ENCODE peak calls at places on chromosomes 4 and X, in four cellular contexts. One of them, this sample, is unnamed. For H3K36me3 and H3K79me2, the result is how much of the 10 kb centered on the place peaks cover.

GRCh38 chr4:139642364-139642763 is 23.3 kb upstream of the MGST2 start:
- DNase-seq in MM.1S: no peak
- DNase-seq in hepatocyte: no peak
- DNase-seq in OCI-LY7: no peak
- DNase-seq in this sample: no peak

GRCh38 chr4:118322831-118323502 is 29.8 kb downstream of the PRSS12 start:
- DNase-seq in MM.1S: no peak
- DNase-seq in hepatocyte: no peak
- DNase-seq in OCI-LY7: no peak
- DNase-seq in this sample: peak

GRCh38 chr4:27638163-27638915 is 777.7 kb downstream of the STIM2 start:
- DNase-seq in MM.1S: no peak
- DNase-seq in hepatocyte: no peak
- DNase-seq in OCI-LY7: no peak
- DNase-seq in this sample: no peak

GRCh38 chrX:29315931-29316330 is 728.7 kb downstream of the IL1RAPL1 start:
- DNase-seq in MM.1S: no peak
- DNase-seq in hepatocyte: no peak
- DNase-seq in OCI-LY7: no peak
- DNase-seq in this sample: no peak

GRCh38 chrX:31232506-31232905 is 160.7 kb upstream of the FTHL17 start:
- DNase-seq in MM.1S: no peak
- DNase-seq in hepatocyte: no peak
- DNase-seq in OCI-LY7: peak
- DNase-seq in this sample: peak

GRCh38 chr4:15244354-15244753 is 183.5 kb upstream of the C1QTNF7 start:
- DNase-seq in MM.1S: no peak
- DNase-seq in hepatocyte: no peak
- DNase-seq in OCI-LY7: no peak
- DNase-seq in this sample: no peak

GRCh38 chrX:13128104-13128503 is 83.7 kb upstream of the FAM9C start:
- DNase-seq in MM.1S: no peak
- DNase-seq in hepatocyte: no peak
- DNase-seq in OCI-LY7: no peak
- DNase-seq in this sample: no peak

GRCh38 chr4:151604238-151604637 is 156.6 kb downstream of the GATB start:
- DNase-seq in MM.1S: peak
- DNase-seq in hepatocyte: no peak
- DNase-seq in OCI-LY7: peak
- DNase-seq in this sample: no peak

GRCh38 chr4:138175337-138175794 is 66.8 kb downstream of the SLC7A11 start:
- DNase-seq in MM.1S: no peak
- DNase-seq in hepatocyte: peak
- DNase-seq in OCI-LY7: no peak
- DNase-seq in this sample: no peak

GRCh38 chrX:109218761-109219160 is 263.1 kb downstream of the GUCY2F start:
- DNase-seq in MM.1S: no peak
- DNase-seq in hepatocyte: no peak
- DNase-seq in OCI-LY7: no peak
- DNase-seq in this sample: no peak

GRCh38 chr4:96649536-96649935 is 809.6 kb downstream of the PDHA2 start:
- DNase-seq in MM.1S: peak
- DNase-seq in hepatocyte: no peak
- DNase-seq in OCI-LY7: no peak
- DNase-seq in this sample: no peak

GRCh38 chrX:68841251-68842049 is 12.6 kb downstream of the EFNB1 start:
- DNase-seq in MM.1S: no peak
- DNase-seq in hepatocyte: no peak
- DNase-seq in OCI-LY7: no peak
- DNase-seq in this sample: no peak

GRCh38 chr4:133150643-133151300 is 1.7 kb downstream of the PCDH10 start:
- DNase-seq in MM.1S: no peak
- DNase-seq in hepatocyte: peak
- DNase-seq in OCI-LY7: no peak
- DNase-seq in this sample: peak

GRCh38 chr4:46123872-46124755 is at the start of gene GABRG1:
- DNase-seq in MM.1S: no peak
- DNase-seq in hepatocyte: peak
- DNase-seq in OCI-LY7: no peak
- DNase-seq in this sample: peak

GRCh38 chrX:49176421-49177326 is 5.0 kb downstream of the PLP2 start:
- DNase-seq in MM.1S: no peak
- DNase-seq in hepatocyte: no peak
- DNase-seq in OCI-LY7: no peak
- DNase-seq in this sample: no peak

GRCh38 chr4:2804449-2804972 is 11.6 kb downstream of the SH3BP2 start:
- DNase-seq in MM.1S: no peak
- DNase-seq in hepatocyte: no peak
- DNase-seq in OCI-LY7: no peak
- DNase-seq in this sample: no peak

GRCh38 chrX:51641421-51642021 is 22.8 kb upstream of the CENPVL3 start:
- DNase-seq in MM.1S: peak
- DNase-seq in hepatocyte: peak
- DNase-seq in OCI-LY7: peak
- DNase-seq in this sample: peak

GRCh38 chr4:156672492-156672891 is 299.1 kb downstream of the PDGFC start:
- DNase-seq in MM.1S: no peak
- DNase-seq in hepatocyte: no peak
- DNase-seq in OCI-LY7: no peak
- DNase-seq in this sample: no peak

GRCh38 chr4:169064281-169064680 is 54.2 kb upstream of the CBR4 start:
- DNase-seq in MM.1S: no peak
- DNase-seq in hepatocyte: no peak
- DNase-seq in OCI-LY7: no peak
- DNase-seq in this sample: no peak

GRCh38 chr4:28682872-28683271 is 1822.2 kb downstream of the STIM2 start:
- DNase-seq in MM.1S: no peak
- DNase-seq in hepatocyte: no peak
- DNase-seq in OCI-LY7: no peak
- DNase-seq in this sample: peak

GRCh38 chr4:9953089-9953488 is 68.2 kb downstream of the SLC2A9 start:
- DNase-seq in MM.1S: no peak
- DNase-seq in hepatocyte: no peak
- DNase-seq in OCI-LY7: no peak
- DNase-seq in this sample: no peak

GRCh38 chr4:159105063-159105414 is 2.2 kb downstream of the RAPGEF2 start:
- DNase-seq in MM.1S: no peak
- DNase-seq in hepatocyte: peak
- DNase-seq in OCI-LY7: no peak
- DNase-seq in this sample: peak

GRCh38 chr4:76540496-76540895 is 105.5 kb downstream of the SHROOM3 start:
- DNase-seq in MM.1S: no peak
- DNase-seq in hepatocyte: no peak
- DNase-seq in OCI-LY7: no peak
- DNase-seq in this sample: no peak

GRCh38 chr4:64539234-64539849 is 130.1 kb upstream of the TECRL start:
- DNase-seq in MM.1S: peak
- DNase-seq in hepatocyte: peak
- DNase-seq in OCI-LY7: peak
- DNase-seq in this sample: peak

GRCh38 chr4:126242679-126243390 is 928.1 kb downstream of the FAT4 start:
- DNase-seq in MM.1S: no peak
- DNase-seq in hepatocyte: no peak
- DNase-seq in OCI-LY7: no peak
- DNase-seq in this sample: peak

GRCh38 chr4:159252491-159252890 is 149.6 kb downstream of the RAPGEF2 start:
- DNase-seq in MM.1S: no peak
- DNase-seq in hepatocyte: no peak
- DNase-seq in OCI-LY7: no peak
- DNase-seq in this sample: no peak

GRCh38 chrX:24479924-24480722 is 15.0 kb downstream of the PDK3 start:
- DNase-seq in MM.1S: peak
- DNase-seq in hepatocyte: no peak
- DNase-seq in OCI-LY7: peak
- DNase-seq in this sample: no peak

GRCh38 chr4:3652586-3652985 is 113.6 kb upstream of the ADRA2C start:
- DNase-seq in MM.1S: no peak
- DNase-seq in hepatocyte: no peak
- DNase-seq in OCI-LY7: no peak
- DNase-seq in this sample: no peak

GRCh38 chr4:76681996-76682395 is 215.9 kb downstream of the SOWAHB start:
- DNase-seq in MM.1S: no peak
- DNase-seq in hepatocyte: no peak
- DNase-seq in OCI-LY7: no peak
- DNase-seq in this sample: no peak

GRCh38 chrX:140342410-140342809 is 162.5 kb downstream of the SOX3 start:
- DNase-seq in MM.1S: no peak
- DNase-seq in hepatocyte: no peak
- DNase-seq in OCI-LY7: no peak
- DNase-seq in this sample: no peak

GRCh38 chrX:78652971-78653822 is 5.9 kb downstream of the RTL3 start:
- DNase-seq in MM.1S: peak
- DNase-seq in hepatocyte: no peak
- DNase-seq in OCI-LY7: no peak
- DNase-seq in this sample: no peak

GRCh38 chr4:151727365-151727764 is 33.4 kb downstream of the GATB start:
- DNase-seq in MM.1S: no peak
- DNase-seq in hepatocyte: no peak
- DNase-seq in OCI-LY7: no peak
- DNase-seq in this sample: no peak

GRCh38 chrX:145825896-145826295 is 8.3 kb downstream of the SLITRK2 start:
- DNase-seq in MM.1S: peak
- DNase-seq in hepatocyte: peak
- DNase-seq in OCI-LY7: peak
- DNase-seq in this sample: peak

GRCh38 chr4:153087671-153088194 is 116.5 kb upstream of the TRIM2 start:
- DNase-seq in MM.1S: no peak
- DNase-seq in hepatocyte: no peak
- DNase-seq in OCI-LY7: no peak
- DNase-seq in this sample: no peak

GRCh38 chrX:41600266-41600665 is 88.5 kb upstream of the GPR34 start:
- DNase-seq in MM.1S: no peak
- DNase-seq in hepatocyte: no peak
- DNase-seq in OCI-LY7: no peak
- DNase-seq in this sample: peak

GRCh38 chr4:76953956-76954355 is 4.4 kb downstream of the SEPTIN11 start:
- DNase-seq in MM.1S: no peak
- DNase-seq in hepatocyte: no peak
- DNase-seq in OCI-LY7: no peak
- DNase-seq in this sample: no peak

GRCh38 chr4:25308266-25308665 is 4.3 kb upstream of the ZCCHC4 start:
- DNase-seq in MM.1S: no peak
- DNase-seq in hepatocyte: no peak
- DNase-seq in OCI-LY7: peak
- DNase-seq in this sample: no peak

DNA sequence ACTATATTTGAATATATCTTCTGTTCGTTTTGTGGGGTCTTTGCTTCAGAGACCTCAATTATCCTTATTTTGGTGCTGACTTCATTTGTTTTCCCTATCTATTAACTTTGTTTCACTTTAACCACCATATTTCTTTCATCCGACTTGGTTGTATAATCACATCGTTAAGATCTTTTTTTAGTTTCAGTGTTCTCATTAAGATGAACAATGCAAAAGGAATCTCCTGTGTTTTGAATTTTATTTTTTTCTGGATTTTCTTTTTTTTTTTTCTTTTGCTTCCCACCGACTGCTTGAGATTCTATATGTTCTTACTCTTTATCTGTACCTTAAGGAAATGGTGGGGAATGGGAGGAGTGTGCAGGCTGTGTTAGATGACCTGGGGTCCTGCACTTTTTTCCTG is 43.4 kb upstream of the BMPR1B start:
- DNase-seq in MM.1S: no peak
- DNase-seq in hepatocyte: no peak
- DNase-seq in OCI-LY7: no peak
- DNase-seq in this sample: no peak
- TF ChIP-seq EZH2phosphoT487 in MM.1S: no peak
- TF ChIP-seq EZH2phosphoT487 in hepatocyte: no peak
- TF ChIP-seq EZH2phosphoT487 in OCI-LY7: no peak
- TF ChIP-seq EZH2phosphoT487 in this sample: no peak

GRCh38 chr4:108622828-108623227 is 2.5 kb downstream of the RPL34 start:
- DNase-seq in MM.1S: no peak
- DNase-seq in hepatocyte: no peak
- DNase-seq in OCI-LY7: no peak
- DNase-seq in this sample: no peak

GRCh38 chr4:108624263-108625056 is 4.1 kb downstream of the RPL34 start:
- DNase-seq in MM.1S: no peak
- DNase-seq in hepatocyte: no peak
- DNase-seq in OCI-LY7: no peak
- DNase-seq in this sample: no peak

GRCh38 chr4:108626056-108626455 is 5.7 kb downstream of the RPL34 start:
- DNase-seq in MM.1S: no peak
- DNase-seq in hepatocyte: no peak
- DNase-seq in OCI-LY7: no peak
- DNase-seq in this sample: no peak

GRCh38 chr4:108628411-108628810 is 8.0 kb downstream of the RPL34 start:
- DNase-seq in MM.1S: no peak
- DNase-seq in hepatocyte: no peak
- DNase-seq in OCI-LY7: no peak
- DNase-seq in this sample: no peak
- H3K36me3 ChIP-seq in MM.1S: under half
- H3K36me3 ChIP-seq in hepatocyte: under half
- H3K36me3 ChIP-seq in OCI-LY7: half or more
- H3K36me3 ChIP-seq in this sample: under half

DNA sequence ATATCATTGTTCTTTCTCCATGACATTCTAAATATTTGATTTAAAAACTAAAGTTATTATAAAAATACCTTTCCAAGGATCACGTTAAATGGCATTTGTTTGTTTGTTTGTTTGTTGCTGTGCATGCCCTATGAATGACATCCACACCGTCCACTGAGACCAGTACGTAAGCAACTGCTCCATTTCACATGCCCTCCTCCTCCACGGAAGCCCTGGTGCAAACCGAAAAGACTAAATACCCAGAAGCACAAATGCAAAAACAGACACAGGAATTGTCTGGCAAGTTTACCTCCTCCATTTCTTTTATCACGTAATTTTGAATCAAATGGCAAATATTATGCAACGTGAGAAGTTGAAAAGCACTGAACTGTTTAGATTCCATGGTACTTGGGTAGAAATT is 23.6 kb downstream of the IRF2 start:
- DNase-seq in MM.1S: no peak
- DNase-seq in hepatocyte: no peak
- DNase-seq in OCI-LY7: no peak
- DNase-seq in this sample: no peak
- H3K79me2 ChIP-seq in MM.1S: half or more
- H3K79me2 ChIP-seq in hepatocyte: half or more
- H3K79me2 ChIP-seq in OCI-LY7: half or more
- H3K79me2 ChIP-seq in this sample: under half

DNA sequence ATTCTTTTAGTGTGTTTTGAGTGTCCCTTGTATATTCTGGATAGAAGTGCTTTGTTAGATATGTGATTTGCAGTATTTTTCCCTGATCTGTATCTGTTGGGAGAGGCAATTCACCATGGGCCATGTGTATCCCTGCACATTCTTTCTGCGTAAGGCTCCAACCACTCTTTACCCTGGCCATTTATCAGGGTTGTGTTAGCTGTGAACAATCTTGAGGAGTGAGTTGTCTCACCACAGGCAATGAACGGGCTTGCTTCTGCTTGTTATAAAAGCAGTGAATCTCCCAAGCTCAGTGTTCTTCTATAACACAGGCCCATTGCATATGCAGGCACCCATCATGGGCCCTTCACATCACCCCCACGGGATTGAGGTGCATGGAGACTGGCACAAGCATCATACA is 18.9 kb upstream of the SMIM10 start:
- DNase-seq in MM.1S: no peak
- DNase-seq in hepatocyte: no peak
- DNase-seq in OCI-LY7: no peak
- DNase-seq in this sample: no peak
- TF ChIP-seq EZH2phosphoT487 in MM.1S: no peak
- TF ChIP-seq EZH2phosphoT487 in hepatocyte: no peak
- TF ChIP-seq EZH2phosphoT487 in OCI-LY7: no peak
- TF ChIP-seq EZH2phosphoT487 in this sample: no peak